ENCODE peak calls at places on chromosomes 3 and 15, in five cellular contexts. E, M, X, Q and C are unnamed samples.

GRCh38 chr3:172550347-172550943 is 27.2 kb upstream of the TNFSF10 start:
- DNase-seq in E (no peak), M (peak), X (peak), Q (peak), C (no peak)

GRCh38 chr15:84081391-84082168 is 154.0 kb upstream of the GOLGA6L4 start:
- DNase-seq in E (no peak), M (no peak), X (no peak), Q (no peak), C (no peak)

GRCh38 chr15:75712668-75713337 is at the start of gene CSPG4:
- DNase-seq in E (peak), M (no peak), X (no peak), Q (no peak), C (peak)

GRCh38 chr3:140219161-140219745 is 284.3 kb downstream of the CLSTN2 start:
- DNase-seq in E (no peak), M (no peak), X (no peak), Q (no peak), C (no peak)

GRCh38 chr3:31427623-31428022 is 105.1 kb upstream of the STT3B start:
- DNase-seq in E (no peak), M (no peak), X (no peak), Q (no peak), C (no peak)

GRCh38 chr3:108250626-108251025 is 28.4 kb upstream of the IFT57 start:
- DNase-seq in E (no peak), M (no peak), X (no peak), Q (no peak), C (no peak)

GRCh38 chr15:22811640-22812039 is 25.2 kb downstream of the NIPA1 start:
- DNase-seq in E (no peak), M (no peak), X (no peak), Q (peak), C (no peak)

GRCh38 chr3:133973249-133973980 is 56.3 kb downstream of the SLCO2A1 start:
- DNase-seq in E (no peak), M (peak), X (no peak), Q (no peak), C (no peak)

GRCh38 chr3:169148448-169149348 is 514.8 kb downstream of the MECOM start:
- DNase-seq in E (no peak), M (no peak), X (no peak), Q (no peak), C (no peak)

GRCh38 chr3:197670361-197670760 is 66.3 kb downstream of the RUBCN start:
- DNase-seq in E (no peak), M (no peak), X (no peak), Q (no peak), C (no peak)

GRCh38 chr3:66441124-66441523 is 59.7 kb downstream of the LRIG1 start:
- DNase-seq in E (no peak), M (no peak), X (no peak), Q (no peak), C (no peak)

GRCh38 chr3:129648331-129648730 is 41.9 kb upstream of the PLXND1 start:
- DNase-seq in E (no peak), M (no peak), X (no peak), Q (no peak), C (no peak)

GRCh38 chr15:63402498-63403253 is 21.0 kb upstream of the CA12 start:
- DNase-seq in E (peak), M (no peak), X (peak), Q (peak), C (no peak)

GRCh38 chr3:156898296-156898880 is 72.2 kb downstream of the LEKR1 start:
- DNase-seq in E (no peak), M (peak), X (no peak), Q (no peak), C (no peak)

GRCh38 chr3:114447545-114447944 is 153.7 kb downstream of the TIGIT start:
- DNase-seq in E (no peak), M (no peak), X (peak), Q (no peak), C (no peak)
- H3K4me3 ChIP-seq in E (no peak), M (no peak), X (peak), Q (no peak), C (no peak)

GRCh38 chr15:39968273-39969001 is 34.5 kb downstream of the EIF2AK4 start:
- DNase-seq in E (no peak), M (no peak), X (no peak), Q (no peak), C (no peak)

GRCh38 chr15:39963806-39964205 is 29.9 kb downstream of the EIF2AK4 start:
- DNase-seq in E (no peak), M (peak), X (no peak), Q (no peak), C (no peak)

GRCh38 chr15:39966521-39966920 is 32.6 kb downstream of the EIF2AK4 start:
- DNase-seq in E (no peak), M (no peak), X (no peak), Q (peak), C (no peak)

GRCh38 chr15:39969871-39970270 is 36.0 kb downstream of the EIF2AK4 start:
- DNase-seq in E (no peak), M (peak), X (no peak), Q (no peak), C (no peak)

GRCh38 chr15:39969002-39969394 is 35.1 kb downstream of the EIF2AK4 start:
- DNase-seq in E (no peak), M (no peak), X (no peak), Q (no peak), C (no peak)
- H3K4me3 ChIP-seq in E (no peak), M (no peak), X (no peak), Q (no peak), C (no peak)

DNA sequence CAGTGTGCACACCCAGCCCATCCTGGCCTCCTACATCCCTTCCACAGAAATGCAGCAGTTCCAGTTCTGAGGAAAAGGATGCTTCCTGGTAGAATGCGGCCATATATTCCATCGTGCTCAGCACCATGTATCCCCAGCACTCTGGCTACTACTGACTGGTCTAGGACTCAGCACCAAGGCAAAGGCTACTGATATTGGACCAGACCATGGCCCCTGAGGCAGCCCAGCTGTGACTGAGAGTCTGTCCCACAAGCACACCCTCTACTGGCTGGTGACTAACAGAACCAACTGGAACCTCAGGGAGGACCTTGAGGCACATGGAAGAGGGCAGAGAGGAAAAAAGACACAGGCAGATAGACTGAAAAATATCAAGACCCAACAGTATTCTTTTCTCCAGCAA is 30.0 kb downstream of the TARS3 start:
- DNase-seq in E (no peak), M (no peak), X (no peak), Q (no peak), C (no peak)
- H3K4me3 ChIP-seq in E (no peak), M (no peak), X (no peak), Q (no peak), C (no peak)

DNA sequence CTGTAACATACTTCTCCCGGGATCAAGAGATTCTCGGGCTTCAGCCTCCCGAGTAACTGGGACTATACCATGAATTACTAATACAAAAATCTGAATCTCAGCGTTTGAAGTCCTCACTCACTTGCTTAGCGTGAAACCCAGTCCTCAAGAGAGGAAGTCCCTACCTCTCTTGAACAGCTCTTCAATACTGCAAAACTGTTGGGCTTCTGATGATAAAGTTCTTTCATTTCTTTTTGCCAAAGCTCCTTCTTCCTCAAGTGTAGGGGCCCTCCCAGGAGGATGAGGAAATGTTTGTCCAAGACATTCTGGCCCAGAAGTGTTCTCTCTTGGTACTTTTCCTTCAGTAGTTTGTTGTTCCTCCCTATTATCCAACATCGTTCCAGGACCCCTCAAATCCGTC is 48.5 kb downstream of the FMN1 start:
- DNase-seq in E (no peak), M (no peak), X (no peak), Q (no peak), C (no peak)
- H3K4me3 ChIP-seq in E (no peak), M (no peak), X (no peak), Q (no peak), C (no peak)

GRCh38 chr3:49719214-49719884 is at the start of gene AMIGO3:
- DNase-seq in E (peak), M (peak), X (peak), Q (peak), C (peak)

GRCh38 chr3:49718419-49719213 is 868 bp downstream of the AMIGO3 start:
- DNase-seq in E (peak), M (no peak), X (no peak), Q (no peak), C (peak)

GRCh38 chr3:49721165-49721860 is 1.8 kb upstream of the AMIGO3 start:
- DNase-seq in E (no peak), M (no peak), X (no peak), Q (no peak), C (no peak)

GRCh38 chr3:49721861-49722781 is 1.6 kb downstream of the GMPPB start:
- DNase-seq in E (no peak), M (no peak), X (no peak), Q (no peak), C (peak)

GRCh38 chr3:49720383-49721164 is 1.1 kb upstream of the AMIGO3 start:
- DNase-seq in E (no peak), M (no peak), X (no peak), Q (no peak), C (peak)
- H3K4me3 ChIP-seq in E (no peak), M (no peak), X (no peak), Q (no peak), C (no peak)

GRCh38 chr15:36887214-36888017 is 212.9 kb downstream of the MEIS2 start:
- DNase-seq in E (peak), M (no peak), X (peak), Q (no peak), C (no peak)
- H3K4me3 ChIP-seq in E (peak), M (peak), X (peak), Q (no peak), C (peak)

DNA sequence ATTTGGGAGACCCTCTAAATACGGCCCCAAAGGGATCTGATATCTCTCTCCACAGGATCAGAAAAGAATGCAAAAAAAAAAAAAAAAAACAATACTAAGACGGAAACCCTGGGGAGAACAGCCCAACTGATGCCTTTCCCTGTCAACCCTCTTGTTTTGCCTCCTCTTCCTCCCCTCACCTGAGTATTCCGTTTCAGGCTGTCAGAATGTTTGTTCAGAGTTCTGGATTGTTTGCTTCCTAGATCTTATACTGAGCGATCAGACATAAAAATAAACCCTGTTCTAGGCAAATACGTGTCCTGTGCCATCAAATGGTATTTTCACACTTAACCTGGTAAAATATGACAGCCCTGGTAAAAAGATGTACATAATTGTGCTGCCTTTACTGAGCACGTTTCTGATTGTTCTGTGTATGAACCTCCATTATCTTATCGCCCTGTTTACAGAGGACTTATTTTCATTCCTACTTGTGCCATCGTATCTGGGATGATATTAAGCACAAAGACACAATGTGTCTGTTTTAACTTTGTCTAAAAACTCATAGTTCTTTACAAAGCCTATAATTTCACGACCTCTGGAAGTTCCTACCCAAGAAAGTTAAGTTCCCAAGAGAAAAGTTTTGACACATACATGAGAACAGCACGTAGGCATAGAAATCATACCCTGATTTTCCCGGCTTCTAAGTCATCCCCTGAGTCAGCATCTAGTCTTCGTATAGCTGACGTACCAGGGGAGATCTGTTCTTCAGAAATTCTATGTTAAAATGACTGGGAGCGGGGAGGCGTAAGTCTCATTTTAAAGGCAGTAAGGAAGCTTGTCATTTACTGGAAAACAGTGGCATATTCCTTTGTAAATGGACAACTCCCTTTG is 856 bp downstream of the ZBTB38 start:
- DNase-seq in E (no peak), M (peak), X (peak), Q (no peak), C (no peak)
- H3K4me3 ChIP-seq in E (no peak), M (peak), X (peak), Q (no peak), C (no peak)